ENCODE peak calls at places on chromosomes 12 and 14, in eight cellular contexts. A, D, H, N, Z, B, S and M are unnamed samples.

GRCh38 chr12:63899396-63899795 is 54.9 kb downstream of the SRGAP1 start:
- DNase-seq in B (no peak), A (no peak), H (no peak), D (no peak), Z (no peak), N (no peak), S (no peak), M (no peak)

GRCh38 chr14:32129124-32129523 is 52.0 kb downstream of the ARHGAP5 start:
- DNase-seq in D (no peak), B (no peak), Z (no peak), A (no peak), S (no peak), H (no peak), N (no peak), M (no peak)

GRCh38 chr12:31118347-31118830 is 44.7 kb downstream of the DDX11 start:
- DNase-seq in N (no peak), S (no peak), B (peak; percentile 72), A (no peak), H (no peak), D (no peak), Z (peak; percentile 50), M (no peak)

GRCh38 chr12:13099066-13099909 is 4.2 kb downstream of the GSG1 start:
- DNase-seq in S (no peak), D (peak; percentile 86), Z (no peak), N (no peak), B (no peak), A (no peak), H (no peak), M (no peak)

GRCh38 chr14:61570188-61570960 is 124.9 kb upstream of the HIF1A start:
- DNase-seq in A (no peak), B (no peak), S (no peak), N (no peak), D (no peak), Z (no peak), H (no peak), M (no peak)

GRCh38 chr14:94893411-94894160 is 123.7 kb upstream of the GSC start:
- DNase-seq in B (no peak), H (no peak), N (no peak), A (no peak), Z (no peak), S (no peak), D (no peak), M (no peak)

GRCh38 chr14:101020971-101021370 is 117.4 kb upstream of the RTL1 start:
- DNase-seq in N (no peak), H (no peak), Z (no peak), B (no peak), A (no peak), D (no peak), S (no peak), M (no peak)

GRCh38 chr14:89190779-89191513 is 226.1 kb downstream of the FOXN3 start:
- DNase-seq in B (peak; percentile 84), H (no peak), Z (no peak), A (no peak), N (no peak), D (no peak), S (no peak), M (no peak)

GRCh38 chr14:21891921-21892320 is 218.3 kb upstream of the OR4E1 start:
- DNase-seq in Z (no peak), B (no peak), A (no peak), S (no peak), D (peak; percentile 47), H (no peak), N (no peak), M (no peak)

GRCh38 chr12:132478845-132479244 is 11.1 kb upstream of the FBRSL1 start:
- DNase-seq in Z (no peak), A (no peak), S (no peak), D (no peak), N (no peak), B (no peak), H (no peak), M (no peak)

GRCh38 chr14:93759781-93760307 is 28.4 kb downstream of the PRIMA1 start:
- DNase-seq in A (no peak), S (no peak), N (no peak), D (no peak), Z (no peak), H (no peak), B (peak; percentile 61), M (no peak)

GRCh38 chr12:32477714-32478113 is 78.4 kb downstream of the FGD4 start:
- DNase-seq in Z (no peak), S (no peak), B (peak; percentile 63), H (no peak), A (no peak), N (no peak), D (no peak), M (no peak)

GRCh38 chr14:37587881-37588666 is 7.0 kb downstream of the FOXA1 start:
- DNase-seq in Z (no peak), S (no peak), D (no peak), B (no peak), N (peak; percentile 68), A (no peak), H (no peak), M (no peak)

GRCh38 chr12:121107681-121108080 is 25.0 kb upstream of the P2RX7 start:
- DNase-seq in D (no peak), B (no peak), A (no peak), N (no peak), Z (no peak), S (no peak), H (no peak), M (no peak)

GRCh38 chr12:31849090-31849687 is 110.0 kb upstream of the RESF1 start:
- DNase-seq in H (no peak), Z (no peak), A (peak; percentile 54), B (no peak), N (no peak), D (no peak), S (no peak), M (no peak)

GRCh38 chr14:83162351-83162929 is 1628.8 kb upstream of the SEL1L start:
- DNase-seq in N (no peak), B (no peak), S (no peak), H (no peak), A (no peak), Z (no peak), D (no peak), M (no peak)

DNA sequence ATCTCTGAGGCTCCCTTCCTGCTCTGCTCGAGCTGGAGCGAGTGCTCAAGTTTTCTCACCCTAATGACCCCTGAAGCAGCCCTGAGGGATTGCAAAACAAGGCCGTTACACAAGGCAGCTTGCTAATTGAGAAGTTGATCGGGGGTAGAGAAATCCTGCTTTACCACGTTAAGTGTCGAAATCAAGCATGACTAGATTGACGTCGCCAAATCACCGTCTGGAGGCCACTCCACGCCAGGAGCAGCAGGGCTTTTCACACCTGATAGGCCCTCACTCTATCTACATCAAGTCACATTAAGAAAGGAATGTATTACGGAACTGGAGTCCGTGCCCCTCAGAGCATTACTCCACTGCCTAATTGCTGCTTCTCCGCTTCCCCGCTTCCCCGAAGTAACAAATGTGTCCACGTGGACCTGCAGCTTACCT is 32.3 kb downstream of the LMO3 start:
- DNase-seq in N (peak; percentile 18), Z (no peak), D (no peak), S (no peak), A (no peak), H (no peak), B (no peak), M (no peak)
- TF ChIP-seq POLR2AphosphoS5 in N (no peak), Z (no peak), D (no peak), S (no peak), A (no peak), H (no peak), B (no peak), M (no peak)

DNA sequence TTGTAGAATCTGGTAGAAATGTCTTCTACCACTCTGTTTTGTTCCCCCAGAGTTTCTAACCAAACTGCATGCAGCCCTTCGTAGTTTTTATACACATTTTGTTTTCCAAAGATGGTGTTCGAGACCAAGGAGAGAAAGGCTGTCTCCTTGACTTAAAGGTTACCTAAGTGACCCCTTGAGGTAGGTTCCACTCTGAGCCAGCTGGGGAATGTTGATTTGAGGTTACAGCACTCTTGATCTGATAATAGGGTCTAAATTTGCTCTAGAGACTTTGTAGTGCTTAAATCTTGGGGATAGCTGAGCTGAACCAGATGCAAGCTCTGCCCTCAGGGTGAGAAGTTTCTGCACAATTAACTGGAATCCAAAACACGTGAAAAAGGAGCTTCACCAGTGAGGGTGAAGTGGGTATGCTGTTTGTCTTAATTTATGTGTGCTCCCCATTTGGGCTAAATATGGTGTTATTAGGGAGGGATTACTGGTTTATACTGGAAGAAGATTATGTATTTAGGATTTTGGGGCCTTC is 3.1 kb downstream of the TMBIM6 start:
- DNase-seq in N (no peak), A (no peak), S (no peak), Z (no peak), B (no peak), H (no peak), D (no peak), M (no peak)
- H3K9ac ChIP-seq in N (no peak overlapping the region), A (no peak overlapping the region), S (no peak overlapping the region), Z (peak overlapping the region; percentile 38), B (no peak overlapping the region), H (no peak overlapping the region), D (no peak overlapping the region), M (no peak overlapping the region)

GRCh38 chr12:46384451-46385301 is 12.1 kb upstream of the SLC38A2 start:
- DNase-seq in N (no peak), D (no peak), H (no peak), S (no peak), A (no peak), B (no peak), Z (no peak), M (no peak)

GRCh38 chr12:46387697-46388096 is 15.1 kb upstream of the SLC38A2 start:
- DNase-seq in A (no peak), D (no peak), B (no peak), N (no peak), H (no peak), Z (no peak), S (no peak), M (no peak)

GRCh38 chr12:46385439-46385838 is 12.9 kb upstream of the SLC38A2 start:
- DNase-seq in Z (no peak), D (peak; percentile 32), N (peak; percentile 59), H (no peak), A (no peak), B (no peak), S (no peak), M (no peak)

GRCh38 chr12:46386877-46387629 is 14.5 kb upstream of the SLC38A2 start:
- DNase-seq in B (no peak), A (no peak), H (no peak), S (no peak), D (no peak), N (no peak), Z (no peak), M (no peak)

DNA sequence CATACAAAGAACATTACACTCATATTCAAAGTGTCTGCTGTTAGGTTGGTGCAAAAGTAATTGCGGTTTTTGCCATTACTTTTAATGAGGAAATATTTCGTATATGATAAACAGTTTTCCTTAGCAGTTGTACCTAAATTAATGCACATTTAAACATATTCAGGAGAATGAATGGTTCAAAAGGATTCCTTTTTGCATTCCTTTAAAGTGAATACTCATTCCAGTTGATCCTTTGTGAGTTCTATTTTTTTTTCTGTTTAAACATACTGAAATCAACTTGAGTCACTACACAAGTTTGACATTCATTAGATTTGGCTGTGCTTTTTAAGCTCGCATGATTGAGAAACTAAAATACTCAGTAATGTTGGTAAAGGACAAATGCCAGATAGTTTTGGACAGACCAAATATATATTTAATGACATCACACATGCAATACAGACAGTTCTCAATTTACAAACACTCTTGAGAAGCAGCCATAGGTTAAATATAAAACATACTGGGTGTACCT is 13.8 kb upstream of the SLC38A2 start:
- DNase-seq in S (no peak), N (peak; percentile 94), D (peak; percentile 77), B (no peak), A (no peak), Z (no peak), H (no peak), M (no peak)
- TF ChIP-seq POLR2AphosphoS5 in S (no peak), N (no peak), D (no peak), B (peak; percentile 73), A (no peak), Z (no peak), H (no peak), M (no peak)

GRCh38 chr14:23623962-23624361 is 12.2 kb upstream of the DHRS2 start:
- DNase-seq in N (no peak), A (no peak), S (no peak), Z (no peak), H (no peak), D (no peak), B (no peak), M (no peak)
- H3K9ac ChIP-seq in N (no peak overlapping the region), A (no peak overlapping the region), S (no peak overlapping the region), Z (no peak overlapping the region), H (no peak overlapping the region), D (no peak overlapping the region), B (no peak overlapping the region), M (no peak overlapping the region)